ENCODE peak calls at places on chromosomes 7 and 10, in six cellular contexts. W, Q, H, K, L and G are unnamed samples.

GRCh38 chr10:72334832-72335393 is 19.8 kb downstream of the DNAJB12 start:
- DNase-seq in Q (peak; percentile 93), H (peak; percentile 43), K (peak; percentile 89), L (peak; percentile 71), W (peak; percentile 78), G (no peak)

GRCh38 chr10:30985552-30985951 is 46.1 kb downstream of the ZNF438 start:
- DNase-seq in K (no peak), W (no peak), L (no peak), Q (no peak), H (no peak), G (no peak)

GRCh38 chr7:157743781-157744525 is 407.1 kb downstream of the DNAJB6 start:
- DNase-seq in K (no peak), Q (no peak), H (no peak), W (no peak), L (no peak), G (no peak)

GRCh38 chr10:117175901-117176534 is 21.3 kb upstream of the KCNK18 start:
- DNase-seq in L (peak; percentile 73), W (peak; percentile 70), K (peak; percentile 68), H (peak; percentile 88), Q (peak; percentile 83), G (peak; percentile 60)

GRCh38 chr7:28572321-28573058 is 160.2 kb downstream of the CREB5 start:
- DNase-seq in L (no peak), H (no peak), K (no peak), W (no peak), Q (no peak), G (no peak)

GRCh38 chr10:75018233-75018632 is 93.2 kb upstream of the SAMD8 start:
- DNase-seq in L (no peak), K (no peak), Q (no peak), H (no peak), W (no peak), G (no peak)

GRCh38 chr10:88755753-88756152 is 4.1 kb upstream of the LIPN start:
- DNase-seq in Q (no peak), L (no peak), H (no peak), W (no peak), K (peak; percentile 50), G (no peak)

GRCh38 chr7:130941322-130942210 is 207.6 kb upstream of the KLF14 start:
- DNase-seq in K (peak; percentile 70), W (peak; percentile 22), H (no peak), L (no peak), Q (peak; percentile 67), G (no peak)

GRCh38 chr7:124655990-124656389 is 109.6 kb downstream of the GPR37 start:
- DNase-seq in K (no peak), Q (no peak), L (no peak), W (no peak), H (no peak), G (no peak)

GRCh38 chr7:75762350-75762917 is 9.6 kb downstream of the CCL26 start:
- DNase-seq in W (no peak), L (no peak), K (no peak), H (peak; percentile 88), Q (no peak), G (no peak)

GRCh38 chr7:85673881-85674280 is 487.0 kb upstream of the SEMA3D start:
- DNase-seq in W (no peak), L (no peak), K (no peak), Q (no peak), H (no peak), G (no peak)

GRCh38 chr10:102480396-102480795 is 22.1 kb downstream of the ACTR1A start:
- DNase-seq in K (no peak), W (no peak), L (no peak), Q (no peak), H (no peak), G (no peak)

GRCh38 chr7:1920266-1920681 is 250.2 kb downstream of the ELFN1 start:
- DNase-seq in H (no peak), L (peak; percentile 42), K (no peak), W (peak; percentile 14), Q (no peak), G (no peak)

GRCh38 chr10:10794056-10794455 is 223.6 kb upstream of the CELF2 start:
- DNase-seq in Q (no peak), L (no peak), H (no peak), W (no peak), K (no peak), G (no peak)

GRCh38 chr7:81267508-81267907 is 348.7 kb upstream of the SEMA3C start:
- DNase-seq in W (no peak), H (no peak), K (no peak), L (no peak), Q (no peak), G (no peak)

GRCh38 chr10:132248455-132249231 is 59.1 kb downstream of the STK32C start:
- DNase-seq in L (peak; percentile 40), Q (peak; percentile 85), W (peak; percentile 73), H (peak; percentile 65), K (peak; percentile 62), G (peak; percentile 33)

GRCh38 chr10:73340121-73340520 is 18.5 kb downstream of the CFAP70 start:
- DNase-seq in Q (no peak), K (no peak), H (no peak), L (no peak), W (no peak), G (no peak)

GRCh38 chr7:36310897-36311296 is 78.8 kb upstream of the ANLN start:
- DNase-seq in H (no peak), L (no peak), Q (no peak), W (no peak), K (no peak), G (peak; percentile 3)

GRCh38 chr7:28858206-28858605 is 99.9 kb downstream of the TRIL start:
- DNase-seq in W (no peak), K (no peak), L (no peak), H (no peak), Q (no peak), G (no peak)

GRCh38 chr10:104614245-104614831 is 26.8 kb upstream of the SORCS3 start:
- DNase-seq in Q (no peak), L (peak; percentile 6), H (peak; percentile 71), W (no peak), K (no peak), G (no peak)
- TF ChIP-seq CTCF in Q (peak; percentile 43), L (peak; percentile 36), H (peak; percentile 76), W (no peak), K (peak; percentile 78), G (peak; percentile 57)

DNA sequence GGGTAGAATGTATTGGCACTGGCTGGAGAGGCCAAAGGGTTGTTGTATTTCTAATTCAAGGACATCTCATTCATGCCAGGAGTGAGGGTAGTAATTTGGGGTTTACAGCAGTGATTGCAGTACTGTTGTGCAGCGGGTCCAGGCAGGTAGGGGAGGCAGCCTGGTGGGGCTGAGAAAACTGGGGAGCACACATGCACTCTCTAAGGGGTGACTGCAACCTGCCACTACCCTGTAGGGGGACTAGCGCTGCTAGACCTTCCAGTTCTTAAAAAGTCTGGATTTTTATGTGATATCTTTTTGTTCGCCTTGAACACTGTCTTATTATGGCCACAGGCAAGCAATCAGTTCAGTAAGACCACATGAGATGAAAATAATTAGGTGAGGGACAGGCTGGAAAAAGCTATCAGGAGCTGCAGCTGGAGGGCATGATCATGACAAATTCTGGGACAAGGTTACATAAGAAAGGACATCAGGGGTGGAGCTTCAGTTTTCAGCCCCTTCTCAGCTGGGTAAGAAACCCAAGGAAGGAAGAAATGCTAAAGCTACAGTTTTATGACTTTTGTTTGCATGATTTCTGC is 149.0 kb downstream of the ARHGAP21 start:
- DNase-seq in W (no peak), L (no peak), H (peak; percentile 13), Q (no peak), K (no peak), G (no peak)
- TF ChIP-seq CTCF in W (no peak), L (no peak), H (no peak), Q (no peak), K (no peak), G (no peak)

GRCh38 chr10:123413353-123413752 is 252.8 kb upstream of the GPR26 start:
- DNase-seq in Q (no peak), W (no peak), H (no peak), L (no peak), K (no peak), G (no peak)
- TF ChIP-seq CTCF in Q (no peak), W (no peak), H (peak; percentile 21), L (no peak), K (no peak), G (no peak)

GRCh38 chr7:88548399-88548798 is 211.1 kb upstream of the ZNF804B start:
- DNase-seq in L (no peak), H (no peak), W (no peak), Q (no peak), K (no peak), G (no peak)

GRCh38 chr7:88545663-88546062 is 213.8 kb upstream of the ZNF804B start:
- DNase-seq in H (no peak), W (no peak), K (no peak), Q (no peak), L (no peak), G (no peak)

GRCh38 chr7:88546808-88547207 is 212.7 kb upstream of the ZNF804B start:
- DNase-seq in Q (no peak), K (no peak), L (no peak), H (peak; percentile 79), W (no peak), G (no peak)
- TF ChIP-seq CTCF in Q (peak; percentile 25), K (peak; percentile 26), L (no peak), H (peak; percentile 91), W (peak; percentile 35), G (peak; percentile 63)

GRCh38 chr7:230274-230673 is 37.9 kb downstream of the FAM20C start:
- DNase-seq in H (no peak), W (no peak), Q (no peak), K (no peak), L (no peak), G (no peak)

GRCh38 chr7:231858-232246 is 39.5 kb downstream of the FAM20C start:
- DNase-seq in Q (no peak), K (no peak), L (no peak), W (no peak), H (no peak), G (no peak)

GRCh38 chr7:229184-229964 is 37.0 kb downstream of the FAM20C start:
- DNase-seq in Q (no peak), K (no peak), W (peak; percentile 55), H (no peak), L (no peak), G (no peak)

GRCh38 chr7:232571-233455 is 40.4 kb downstream of the FAM20C start:
- DNase-seq in H (no peak), W (no peak), Q (no peak), K (no peak), L (no peak), G (no peak)

DNA sequence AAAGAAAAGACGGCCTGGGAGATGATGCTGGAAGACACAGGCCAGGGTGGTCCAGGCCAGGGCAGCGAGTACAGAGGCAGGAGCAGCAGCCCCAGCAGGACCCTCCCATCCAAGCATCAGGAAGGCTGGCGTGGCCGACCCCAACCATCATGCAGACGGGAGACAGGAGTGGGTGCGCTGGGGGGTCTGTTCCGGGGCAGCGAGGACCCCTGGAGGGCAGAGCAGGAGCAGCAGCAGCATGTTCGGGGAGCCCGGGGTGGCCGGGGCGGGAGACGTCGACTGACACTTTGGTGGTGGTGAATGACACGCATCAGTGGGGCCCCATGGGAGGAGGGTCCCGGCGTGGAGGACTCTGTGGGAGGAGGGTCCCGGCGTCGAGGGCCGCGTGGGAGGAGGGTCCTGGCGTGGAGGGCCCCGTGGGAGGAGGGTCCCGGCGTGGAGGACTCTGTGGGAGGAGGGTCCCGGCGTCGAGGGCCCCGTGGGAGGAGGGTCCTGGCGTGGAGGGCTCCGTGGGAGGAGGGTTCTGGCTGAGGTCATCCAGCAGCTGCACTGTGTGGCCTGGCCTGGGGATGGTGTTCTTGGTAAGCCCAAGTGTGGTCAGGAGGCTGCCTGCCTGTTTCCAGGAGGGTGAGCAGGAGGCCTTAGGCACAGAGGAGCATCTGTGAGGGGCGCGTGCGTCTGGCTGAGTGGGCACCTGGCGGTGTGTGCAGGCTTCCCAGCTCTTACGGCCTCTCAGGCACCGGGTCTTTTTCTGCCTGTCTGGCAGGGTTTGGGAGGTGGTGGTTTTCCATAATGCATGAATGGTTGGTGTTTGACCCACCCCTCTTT is 38.9 kb downstream of the FAM20C start:
- DNase-seq in K (no peak), H (peak; percentile 42), W (no peak), Q (no peak), L (no peak), G (no peak)
- TF ChIP-seq CTCF in K (no peak), H (peak; percentile 61), W (peak; percentile 30), Q (no peak), L (no peak), G (peak; percentile 38)